ENCODE peak calls at places on chromosomes 7 and 10, in seven cellular contexts. T, P, F, M, O, V and W are unnamed samples.

GRCh38 chr7:92840309-92840708 is 3.9 kb upstream of the CDK6 start:
- DNase-seq in T (no peak), P (no peak), F (no peak), M (no peak), O (no peak), V (no peak), W (no peak)

GRCh38 chr7:25696565-25696964 is 455.4 kb upstream of the NFE2L3 start:
- DNase-seq in T (no peak), P (no peak), F (no peak), M (no peak), O (no peak), V (no peak), W (no peak)

GRCh38 chr10:129942019-129942277 is 22.1 kb downstream of the EBF3 start:
- DNase-seq in T (no peak), P (no peak), F (no peak), M (no peak), O (no peak), V (no peak), W (no peak)

GRCh38 chr7:18320971-18321567 is 174.5 kb upstream of the HDAC9 start:
- DNase-seq in T (no peak), P (peak; percentile 37), F (no peak), M (no peak), O (peak; percentile 47), V (peak; percentile 7), W (peak; percentile 33)

GRCh38 chr7:102916881-102917280 is 4.1 kb downstream of the LRRC17 start:
- DNase-seq in T (no peak), P (no peak), F (no peak), M (no peak), O (no peak), V (peak; percentile 48), W (no peak)

GRCh38 chr7:121286742-121287699 is 41.8 kb upstream of the WNT16 start:
- DNase-seq in T (no peak), P (no peak), F (no peak), M (no peak), O (peak; percentile 8), V (peak; percentile 58), W (no peak)

GRCh38 chr7:132815130-132815529 is 238.9 kb upstream of the PLXNA4 start:
- DNase-seq in T (no peak), P (no peak), F (no peak), M (no peak), O (no peak), V (no peak), W (no peak)

GRCh38 chr10:2978111-2978510 is 89.2 kb upstream of the PFKP start:
- DNase-seq in T (no peak), P (no peak), F (no peak), M (peak; percentile 35), O (peak; percentile 43), V (peak; percentile 71), W (peak; percentile 68)

GRCh38 chr10:124026337-124026939 is 67.0 kb downstream of the CHST15 start:
- DNase-seq in T (peak; percentile 57), P (no peak), F (no peak), M (no peak), O (no peak), V (no peak), W (no peak)

DNA sequence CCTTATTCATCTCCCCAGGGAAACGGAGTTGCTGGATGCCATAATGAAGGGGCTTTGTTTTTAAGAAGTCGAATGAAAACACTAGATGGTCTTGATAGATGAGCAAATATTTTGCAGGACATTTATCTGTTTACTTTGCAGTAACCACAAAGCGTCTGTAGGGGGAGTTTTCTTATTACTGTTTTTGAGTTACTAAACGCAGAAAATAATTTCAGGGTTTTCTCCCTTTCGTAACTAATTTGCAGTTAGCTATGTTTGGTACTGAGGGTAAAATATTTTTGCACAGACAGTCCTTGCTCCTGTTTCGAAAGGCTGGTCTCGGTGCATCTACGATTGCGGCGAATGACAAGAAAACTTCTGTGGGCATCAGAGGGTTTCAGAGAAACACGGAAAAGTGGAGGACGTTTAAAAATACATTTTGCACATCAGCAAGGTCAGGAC is 505.6 kb upstream of the MKI67 start:
- DNase-seq in T (no peak), P (no peak), F (no peak), M (no peak), O (peak; percentile 16), V (no peak), W (no peak)
- TF ChIP-seq CTCF in T (peak; percentile 70), P (no peak), F (no peak), M (peak; percentile 45), O (peak; percentile 80), V (peak; percentile 61), W (no peak)

GRCh38 chr10:79274279-79275104 is 72.8 kb upstream of the PPIF start:
- DNase-seq in T (no peak), P (no peak), F (peak; percentile 90), M (no peak), O (no peak), V (peak; percentile 45), W (no peak)
- TF ChIP-seq CTCF in T (no peak), P (no peak), F (peak; percentile 51), M (no peak), O (no peak), V (peak; percentile 21), W (no peak)

GRCh38 chr7:154698726-154699291 is 304.1 kb downstream of the PAXIP1 start:
- DNase-seq in T (peak; percentile 81), P (no peak), F (no peak), M (no peak), O (peak; percentile 3), V (no peak), W (no peak)
- TF ChIP-seq CTCF in T (peak; percentile 89), P (no peak), F (no peak), M (peak; percentile 64), O (peak; percentile 74), V (no peak), W (peak; percentile 14)

GRCh38 chr10:79981356-79981672 is 32.4 kb upstream of the SFTPD start:
- DNase-seq in T (no peak), P (no peak), F (no peak), M (no peak), O (no peak), V (no peak), W (no peak)

GRCh38 chr10:79982861-79983260 is 34.0 kb upstream of the SFTPD start:
- DNase-seq in T (peak; percentile 29), P (no peak), F (no peak), M (no peak), O (no peak), V (no peak), W (no peak)

GRCh38 chr10:79982486-79982800 is 33.5 kb upstream of the SFTPD start:
- DNase-seq in T (no peak), P (no peak), F (no peak), M (no peak), O (no peak), V (no peak), W (peak; percentile 20)

GRCh38 chr10:79980711-79981110 is 31.8 kb upstream of the SFTPD start:
- DNase-seq in T (no peak), P (no peak), F (no peak), M (no peak), O (no peak), V (no peak), W (no peak)

GRCh38 chr10:79981673-79982485 is 33.0 kb upstream of the SFTPD start:
- DNase-seq in T (peak; percentile 80), P (peak; percentile 74), F (peak; percentile 50), M (peak; percentile 65), O (no peak), V (peak; percentile 19), W (peak; percentile 22)
- TF ChIP-seq CTCF in T (peak; percentile 14), P (peak; percentile 22), F (no peak), M (peak; percentile 15), O (no peak), V (no peak), W (no peak)

DNA sequence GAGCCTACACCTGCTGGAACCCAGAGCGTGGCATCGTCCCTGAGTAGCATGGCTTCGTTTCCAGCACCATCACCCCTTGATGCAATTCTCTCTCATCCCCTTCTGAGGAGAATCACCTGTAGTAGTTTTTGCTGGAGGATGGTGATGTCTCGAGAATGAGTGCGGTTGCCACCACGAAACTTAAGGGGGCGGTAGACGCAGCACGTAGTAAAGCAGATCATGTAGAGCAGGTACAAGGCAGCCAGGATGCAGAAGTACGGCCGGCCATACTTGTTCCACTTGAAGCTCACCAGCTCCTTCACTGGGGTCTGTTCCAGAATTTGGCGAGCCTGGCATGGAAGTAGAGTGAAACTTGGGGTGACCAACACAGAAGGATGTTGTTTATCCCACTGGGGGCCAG is 8.1 kb downstream of the TRPV5 start:
- DNase-seq in T (peak; percentile 73), P (no peak), F (no peak), M (no peak), O (peak; percentile 8), V (no peak), W (no peak)
- TF ChIP-seq CTCF in T (peak; percentile 74), P (no peak), F (no peak), M (no peak), O (peak; percentile 54), V (no peak), W (no peak)

GRCh38 chr7:140005341-140005740 is 57.4 kb downstream of the PARP12 start:
- DNase-seq in T (no peak), P (no peak), F (no peak), M (no peak), O (no peak), V (no peak), W (no peak)

GRCh38 chr7:140005754-140006503 is 56.8 kb downstream of the PARP12 start:
- DNase-seq in T (peak; percentile 91), P (peak; percentile 59), F (no peak), M (no peak), O (no peak), V (no peak), W (no peak)

GRCh38 chr7:140006600-140006999 is 56.2 kb downstream of the PARP12 start:
- DNase-seq in T (no peak), P (no peak), F (peak; percentile 13), M (no peak), O (no peak), V (no peak), W (no peak)

GRCh38 chr7:140008755-140009610 is 53.8 kb downstream of the PARP12 start:
- DNase-seq in T (no peak), P (no peak), F (no peak), M (no peak), O (no peak), V (no peak), W (no peak)

DNA sequence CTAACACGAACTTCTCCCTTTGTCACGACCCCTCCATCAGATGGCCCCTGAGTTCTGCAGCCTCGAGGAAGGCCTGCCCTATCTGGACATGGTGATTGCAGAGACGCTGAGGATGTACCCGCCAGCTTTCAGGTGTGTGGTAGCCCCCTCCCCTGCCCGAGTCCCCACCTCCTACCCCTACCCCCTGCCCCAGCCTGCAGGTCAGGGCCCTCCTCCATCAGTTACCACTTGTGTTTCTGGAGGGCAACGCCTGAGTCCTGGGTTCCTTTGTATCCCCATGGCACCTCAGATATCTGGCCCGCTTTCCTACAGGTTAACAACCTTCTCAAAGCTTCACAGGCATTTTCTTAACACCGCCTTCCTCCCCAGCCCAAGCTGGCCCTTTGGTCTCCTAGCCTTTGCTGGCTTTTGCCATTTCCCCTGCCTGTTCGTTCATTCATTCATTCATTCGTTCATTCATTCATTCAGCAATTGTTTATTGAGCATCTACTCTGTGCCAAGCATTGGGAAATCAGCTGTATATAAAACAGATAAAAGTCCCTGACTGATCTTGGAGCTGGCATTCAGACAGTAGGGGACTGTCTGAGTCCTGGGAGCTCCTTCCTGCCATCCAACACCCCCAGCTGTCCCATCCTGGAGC is 55.6 kb downstream of the PARP12 start:
- DNase-seq in T (no peak), P (no peak), F (no peak), M (no peak), O (no peak), V (no peak), W (no peak)
- TF ChIP-seq CTCF in T (no peak), P (no peak), F (no peak), M (no peak), O (no peak), V (no peak), W (no peak)